ENCODE peak calls at places on chromosomes 1 and 21, in four cellular contexts. C is spleen, D is prostate gland, M is transverse colon. Y is an unnamed sample.
A peak's percentile ranks its signal among the peaks of the same experiment; 100 is the strongest.

GRCh38 chr1:33763406-33763805 is 100.5 kb upstream of the HMGB4 start:
- DNase-seq in D (no peak), M (no peak), C (no peak), Y (no peak)

GRCh38 chr1:110647254-110647891 is 27.4 kb downstream of the KCNA3 start:
- DNase-seq in D (no peak), M (no peak), C (no peak), Y (peak; percentile 10)

GRCh38 chr1:2080140-2080539 is 29.9 kb downstream of the PRKCZ start:
- DNase-seq in M (no peak), C (no peak), D (no peak), Y (no peak)

GRCh38 chr1:148307583-148308185 is 155.6 kb upstream of the NBPF11 start:
- DNase-seq in C (peak; percentile 78), M (no peak), D (no peak), Y (no peak)

GRCh38 chr21:43270800-43271261 is 102.0 kb downstream of the CRYAA start:
- DNase-seq in C (peak; percentile 60), D (no peak), M (no peak), Y (no peak)

GRCh38 chr1:150383629-150384318 is 19.8 kb downstream of the RPRD2 start:
- DNase-seq in D (no peak), M (no peak), C (no peak), Y (no peak)

GRCh38 chr1:169486281-169486904 is 649 bp upstream of the SLC19A2 start:
- DNase-seq in M (no peak), C (no peak), D (no peak), Y (no peak)

GRCh38 chr1:58618303-58618702 is 41.3 kb upstream of the TACSTD2 start:
- DNase-seq in D (peak; percentile 54), M (peak; percentile 18), C (no peak), Y (peak; percentile 96)

GRCh38 chr1:5597991-5598823 is 394.0 kb downstream of the NPHP4 start:
- DNase-seq in D (peak; percentile 83), C (no peak), M (no peak), Y (no peak)

GRCh38 chr1:1917304-1917976 is 1.6 kb downstream of the TMEM52 start:
- DNase-seq in C (peak; percentile 78), D (no peak), M (peak; percentile 7), Y (no peak)

GRCh38 chr1:75469586-75470173 is 141.2 kb downstream of the SLC44A5 start:
- DNase-seq in D (no peak), C (no peak), M (no peak), Y (no peak)

GRCh38 chr21:46056450-46056903 is 41.4 kb upstream of the COL6A2 start:
- DNase-seq in M (peak; percentile 74), D (no peak), C (peak; percentile 77), Y (no peak)

GRCh38 chr1:155125511-155125945 is 2.1 kb upstream of the EFNA1 start:
- DNase-seq in D (peak; percentile 59), C (no peak), M (no peak), Y (no peak)

GRCh38 chr1:51519048-51519856 is at the start of gene EPS15:
- DNase-seq in D (peak; percentile 90), M (peak; percentile 92), C (peak; percentile 98), Y (peak; percentile 55)
- TF ChIP-seq POLR2AphosphoS5 in D (peak; percentile 33), M (peak; percentile 86), C (peak; percentile 89), Y (peak; percentile 39)

GRCh38 chr1:167904641-167905040 is 9.3 kb downstream of the ADCY10 start:
- DNase-seq in C (no peak), D (no peak), M (no peak), Y (peak; percentile 59)
- TF ChIP-seq POLR2A in C (no peak), D (no peak), M (no peak), Y (no peak)

DNA sequence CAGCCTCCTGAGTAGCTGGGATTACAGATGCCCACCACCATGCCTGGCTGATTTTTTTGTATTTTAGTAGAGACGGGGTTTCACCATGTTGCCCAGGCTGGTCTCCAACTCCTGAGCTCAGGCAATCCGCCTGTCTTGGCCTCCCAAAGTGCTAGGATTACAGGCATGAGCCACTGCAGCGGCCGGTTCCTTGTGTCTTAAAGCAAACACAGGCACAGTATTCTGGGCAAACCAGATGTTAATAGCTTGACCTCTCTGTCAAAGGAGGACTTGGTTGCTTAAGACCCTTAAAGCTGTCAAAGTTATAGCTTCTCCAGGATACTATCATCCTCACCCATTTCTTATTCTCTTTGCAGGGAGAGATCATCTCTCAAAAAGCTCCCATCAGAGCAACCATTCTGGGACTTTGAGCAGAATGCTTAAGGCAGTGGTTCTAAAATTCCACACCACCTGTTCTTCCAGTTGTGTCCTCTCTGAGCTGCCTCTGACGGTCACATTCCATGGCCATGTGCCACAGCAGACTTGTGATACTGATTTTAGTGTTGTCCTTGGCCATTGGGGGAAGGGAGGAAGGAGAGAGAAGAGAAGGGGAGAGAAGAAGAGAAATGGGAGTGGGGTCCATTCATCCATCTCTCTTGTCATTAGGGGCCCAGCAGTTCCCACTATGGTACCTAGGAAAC is 81.8 kb downstream of the PBX1 start:
- DNase-seq in D (no peak), C (no peak), M (no peak), Y (no peak)
- H3K27ac ChIP-seq in D (peak overlapping the region; percentile 50), C (no peak overlapping the region), M (peak overlapping the region; percentile 21), Y (no peak overlapping the region)

DNA sequence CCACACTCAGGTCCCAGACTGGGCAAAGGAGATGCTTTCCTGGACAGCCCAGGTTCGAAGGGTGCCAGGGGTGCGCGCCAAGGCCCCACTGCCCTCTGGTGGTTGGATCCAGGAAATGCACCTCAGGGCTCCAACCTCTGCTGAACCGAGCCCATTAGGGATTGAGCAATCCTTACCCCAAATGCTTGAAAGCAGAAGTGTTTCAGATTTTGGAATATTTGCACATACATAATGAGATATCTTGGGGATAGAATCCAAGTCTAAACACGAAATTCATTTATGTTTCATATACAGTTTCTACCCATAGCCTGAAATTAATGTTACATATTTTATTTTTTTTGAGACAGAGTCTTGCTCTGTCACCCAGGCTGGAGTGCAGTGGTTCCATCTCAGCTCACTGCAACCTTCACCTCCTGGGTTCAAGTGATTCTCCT is 57.4 kb downstream of the SLC9A1 start:
- DNase-seq in D (peak; percentile 74), M (peak; percentile 84), C (peak; percentile 92), Y (peak; percentile 64)
- TF ChIP-seq POLR2AphosphoS5 in D (peak; percentile 71), M (peak; percentile 43), C (peak; percentile 62), Y (peak; percentile 39)

GRCh38 chr1:93588206-93588605 is 93.4 kb downstream of the BCAR3 start:
- DNase-seq in C (no peak), M (no peak), D (no peak), Y (peak; percentile 56)

GRCh38 chr1:93584238-93585003 is 97.2 kb downstream of the BCAR3 start:
- DNase-seq in M (no peak), C (peak; percentile 29), D (peak; percentile 63), Y (no peak)

GRCh38 chr1:93581917-93582850 is 99.5 kb downstream of the BCAR3 start:
- DNase-seq in C (peak; percentile 62), M (peak; percentile 68), D (no peak), Y (no peak)

GRCh38 chr1:93587354-93587753 is 94.3 kb downstream of the BCAR3 start:
- DNase-seq in M (no peak), C (no peak), D (no peak), Y (no peak)

DNA sequence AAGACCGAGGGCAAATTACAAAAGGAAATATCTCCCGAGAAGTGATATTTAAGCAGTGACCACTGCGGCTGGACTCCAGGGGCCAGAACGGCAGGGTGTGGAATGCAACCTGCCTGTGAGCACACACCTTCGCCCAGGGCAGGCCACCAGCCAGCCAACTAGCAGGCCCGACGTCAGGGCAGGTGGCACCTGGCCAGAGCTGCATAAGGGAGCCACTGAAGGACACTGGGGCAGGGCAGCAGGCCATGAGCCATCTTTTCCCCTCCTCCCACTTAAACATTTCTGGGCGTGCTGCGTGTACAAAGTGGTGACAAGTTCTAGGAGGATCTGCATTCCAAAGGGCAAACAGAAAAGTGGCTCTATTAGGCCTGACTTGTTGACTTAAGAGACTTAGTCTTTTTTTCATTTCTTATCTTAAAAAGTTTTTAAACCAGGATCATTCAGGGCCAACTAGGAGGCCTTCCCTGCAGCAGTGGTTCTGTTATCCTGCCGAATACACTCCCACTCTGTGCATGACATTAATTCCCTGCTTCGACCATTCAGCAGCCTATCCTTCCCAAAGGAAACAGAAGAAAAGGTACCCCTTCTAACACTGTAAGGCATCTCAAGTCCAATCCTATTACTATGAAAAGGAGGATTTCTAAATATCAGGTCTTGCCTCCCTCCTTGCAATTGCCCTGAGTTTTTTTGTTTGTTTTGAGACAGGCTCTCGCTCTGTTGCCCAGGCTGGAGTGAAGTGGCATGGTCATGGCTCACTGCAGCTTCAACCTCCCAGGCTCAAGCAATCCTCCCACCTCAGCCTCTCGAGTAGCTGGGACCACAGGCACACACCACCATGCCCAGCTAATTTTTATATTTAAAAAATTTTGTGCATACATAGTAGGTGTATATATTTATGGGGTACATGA is 96.3 kb downstream of the BCAR3 start:
- DNase-seq in D (peak; percentile 97), M (peak; percentile 97), C (peak; percentile 67), Y (no peak)
- TF ChIP-seq POLR2A in D (peak; percentile 58), M (peak; percentile 99), C (no peak), Y (no peak)

GRCh38 chr1:237318748-237319147 is 276.8 kb downstream of the RYR2 start:
- DNase-seq in D (no peak), M (no peak), C (no peak), Y (no peak)

GRCh38 chr1:237320890-237321289 is 278.9 kb downstream of the RYR2 start:
- DNase-seq in M (no peak), D (no peak), C (no peak), Y (no peak)

DNA sequence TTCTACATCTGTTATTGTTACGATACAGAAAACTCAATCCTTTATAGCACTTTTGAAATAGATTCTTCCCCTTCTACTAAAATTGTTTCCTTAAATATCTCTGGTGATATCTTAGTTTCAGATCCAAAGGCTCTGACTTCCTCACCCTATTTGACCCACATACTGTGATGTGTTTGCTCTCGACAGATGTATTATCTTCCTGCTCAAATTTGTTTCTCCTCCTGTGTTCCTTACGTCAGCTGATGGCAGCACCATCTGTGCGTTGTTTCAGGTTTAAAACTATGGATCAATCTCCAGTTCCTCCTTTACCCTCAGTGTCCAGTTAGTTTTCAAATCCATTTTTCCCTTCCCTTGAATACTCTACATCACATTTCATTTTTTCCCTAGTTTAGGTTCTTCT is 274.4 kb downstream of the RYR2 start:
- DNase-seq in D (no peak), C (no peak), M (no peak), Y (no peak)
- H3K27ac ChIP-seq in D (no peak overlapping the region), C (no peak overlapping the region), M (no peak overlapping the region), Y (no peak overlapping the region)

GRCh38 chr1:201501812-201502510 is 5.0 kb downstream of the CSRP1 start:
- DNase-seq in M (no peak), C (peak; percentile 30), D (peak; percentile 37), Y (no peak)

GRCh38 chr1:201504179-201504631 is 2.7 kb downstream of the CSRP1 start:
- DNase-seq in M (no peak), D (no peak), C (no peak), Y (no peak)

GRCh38 chr1:201502511-201502857 is 4.4 kb downstream of the CSRP1 start:
- DNase-seq in D (no peak), M (no peak), C (peak; percentile 16), Y (no peak)

GRCh38 chr1:201504799-201505504 is 2.0 kb downstream of the CSRP1 start:
- DNase-seq in D (no peak), C (peak; percentile 37), M (no peak), Y (no peak)

GRCh38 chr1:201503397-201504176 is 3.3 kb downstream of the CSRP1 start:
- DNase-seq in D (peak; percentile 82), M (peak; percentile 47), C (peak; percentile 51), Y (peak; percentile 96)
- TF ChIP-seq POLR2AphosphoS5 in D (peak; percentile 94), M (peak; percentile 83), C (peak; percentile 69), Y (peak; percentile 73)